ENCODE peak calls at places on chromosomes 1 and 21, in four cellular contexts. F is NCI-H524, K is ovary, C is epithelial cell of esophagus. A is an unnamed sample.

GRCh38 chr1:68198752-68199151 is 33.6 kb downstream of the WLS start:
- DNase-seq in C (peak), K (no peak), F (no peak), A (no peak)

GRCh38 chr1:41915786-41916571 is 2.7 kb downstream of the HIVEP3 start:
- DNase-seq in C (no peak), F (peak), K (no peak), A (peak)

GRCh38 chr1:50651476-50652263 is 228.4 kb upstream of the DMRTA2 start:
- DNase-seq in K (no peak), C (no peak), F (no peak), A (no peak)

GRCh38 chr1:231839999-231840398 is 213.4 kb downstream of the DISC1 start:
- DNase-seq in C (no peak), K (no peak), F (no peak), A (no peak)

GRCh38 chr1:53014791-53015507 is 47.1 kb upstream of the PODN start:
- DNase-seq in F (peak), K (peak), C (peak), A (peak)

GRCh38 chr1:107640207-107640606 is 324.8 kb downstream of the VAV3 start:
- DNase-seq in F (no peak), K (no peak), C (no peak), A (no peak)

GRCh38 chr21:18467715-18468114 is 64.1 kb upstream of the TMPRSS15 start:
- DNase-seq in K (no peak), F (no peak), C (no peak), A (no peak)

GRCh38 chr1:228802386-228803221 is 67.3 kb downstream of the RHOU start:
- DNase-seq in F (peak), K (peak), C (no peak), A (no peak)

GRCh38 chr1:241610056-241610815 is 29.9 kb downstream of the CHML start:
- DNase-seq in K (no peak), F (no peak), C (peak), A (peak)

A was measured in prostate gland.